ENCODE peak calls at places on chromosomes 12 and 14, in ten cellular contexts. O is mesothelial cell of epicardium; Y is MM.1S; F is WERI-Rb-1; J is CD4-positive, alpha-beta T cell; S is spleen; N is breast epithelium; U is thyroid gland; A is lower lobe of right lung; W is fibroblast of mammary gland. Q is an unnamed sample.

GRCh38 chr14:20578325-20578724 is 9.5 kb downstream of the RNASE11 start:
- DNase-seq in S (no peak), F (no peak), A (no peak), Y (no peak), J (no peak), N (no peak), U (no peak), W (no peak), O (no peak), Q (no peak)

GRCh38 chr12:73659802-73660201 is 877.8 kb upstream of the ATXN7L3B start:
- DNase-seq in Y (no peak), A (no peak), U (no peak), S (no peak), O (no peak), F (no peak), N (no peak), J (no peak), W (no peak), Q (no peak)

GRCh38 chr14:77158175-77158908 is 16.8 kb upstream of the ZDHHC22 start:
- DNase-seq in U (peak; percentile 37), S (peak; percentile 36), N (no peak), A (no peak), W (peak; percentile 58), Y (no peak), O (no peak), J (no peak), F (no peak), Q (no peak)

GRCh38 chr12:8065991-8066594 is at the start of gene C3AR1:
- DNase-seq in W (peak; percentile 64), O (no peak), J (no peak), U (no peak), N (no peak), Y (peak; percentile 97), F (no peak), A (no peak), S (no peak), Q (no peak)

GRCh38 chr14:78136695-78137094 is 33.5 kb upstream of the NRXN3 start:
- DNase-seq in U (no peak), W (no peak), Y (no peak), S (no peak), F (no peak), A (no peak), J (no peak), N (no peak), O (no peak), Q (no peak)

GRCh38 chr12:64056741-64057140 is 165.4 kb downstream of the KICS2 start:
- DNase-seq in F (no peak), O (no peak), W (no peak), U (no peak), Y (no peak), N (no peak), S (no peak), A (no peak), J (no peak), Q (no peak)

GRCh38 chr14:72463291-72463866 is 430.5 kb downstream of the DPF3 start:
- DNase-seq in J (no peak), O (no peak), Y (no peak), U (no peak), F (no peak), S (no peak), W (no peak), N (no peak), A (no peak), Q (no peak)

GRCh38 chr12:109766251-109766778 is 52.7 kb downstream of the FAM222A start:
- DNase-seq in U (no peak), Y (no peak), N (peak; percentile 35), F (peak; percentile 9), W (no peak), S (no peak), J (peak; percentile 28), O (no peak), A (peak; percentile 24), Q (peak; percentile 30)

GRCh38 chr14:54704768-54705167 is 137.8 kb downstream of the SAMD4A start:
- DNase-seq in W (no peak), J (no peak), A (no peak), Y (no peak), F (no peak), N (no peak), U (no peak), S (no peak), O (no peak), Q (no peak)

GRCh38 chr14:69226736-69227135 is 33.2 kb upstream of the GALNT16 start:
- DNase-seq in S (no peak), F (no peak), N (no peak), J (no peak), A (no peak), Y (no peak), O (no peak), W (no peak), U (no peak), Q (no peak)

GRCh38 chr14:103707329-103708263 is 7.7 kb downstream of the XRCC3 start:
- DNase-seq in U (no peak), J (no peak), Y (no peak), A (no peak), S (no peak), W (no peak), N (no peak), O (no peak), F (no peak), Q (no peak)

GRCh38 chr14:94044476-94045091 is 18.4 kb downstream of the OTUB2 start:
- DNase-seq in J (no peak), W (no peak), F (peak; percentile 5), N (peak; percentile 41), O (no peak), S (peak; percentile 69), A (no peak), U (no peak), Y (no peak), Q (peak; percentile 62)

GRCh38 chr12:12157424-12157823 is 86.7 kb downstream of the BCL2L14 start:
- DNase-seq in W (peak; percentile 53), S (no peak), F (no peak), Y (no peak), U (no peak), J (no peak), N (no peak), O (no peak), A (no peak), Q (no peak)

GRCh38 chr14:22232486-22232885 is 356.5 kb downstream of the DAD1 start:
- DNase-seq in A (no peak), F (no peak), Y (no peak), N (no peak), J (no peak), U (no peak), O (no peak), W (no peak), S (no peak), Q (no peak)

GRCh38 chr12:88876867-88877266 is 296.6 kb upstream of the KITLG start:
- DNase-seq in J (no peak), U (no peak), F (no peak), A (no peak), O (no peak), N (no peak), Y (no peak), W (peak; percentile 39), S (no peak), Q (no peak)

GRCh38 chr14:95614335-95614734 is 71.9 kb upstream of the TCL1B start:
- DNase-seq in S (no peak), J (no peak), N (no peak), F (peak; percentile 36), Y (no peak), A (no peak), O (no peak), U (no peak), W (peak; percentile 25), Q (no peak)

GRCh38 chr12:60257063-60257462 is 661.2 kb downstream of the SLC16A7 start:
- DNase-seq in O (no peak), W (peak; percentile 61), N (no peak), Y (no peak), S (no peak), U (peak; percentile 27), J (no peak), F (no peak), A (no peak), Q (no peak)
- TF ChIP-seq CTCF in O (no peak), W (no peak), N (no peak), Y (no peak), S (no peak), U (peak; percentile 25), J (no peak), F (peak; percentile 9), A (no peak), Q (no peak)

GRCh38 chr12:106315523-106315922 is 13.0 kb downstream of the TCP11L2 start:
- DNase-seq in A (no peak), W (no peak), J (no peak), U (no peak), Y (no peak), O (no peak), N (no peak), S (no peak), F (no peak), Q (no peak)
- TF ChIP-seq CTCF in A (no peak), W (no peak), J (no peak), U (no peak), Y (no peak), O (no peak), N (no peak), S (no peak), F (no peak), Q (no peak)

DNA sequence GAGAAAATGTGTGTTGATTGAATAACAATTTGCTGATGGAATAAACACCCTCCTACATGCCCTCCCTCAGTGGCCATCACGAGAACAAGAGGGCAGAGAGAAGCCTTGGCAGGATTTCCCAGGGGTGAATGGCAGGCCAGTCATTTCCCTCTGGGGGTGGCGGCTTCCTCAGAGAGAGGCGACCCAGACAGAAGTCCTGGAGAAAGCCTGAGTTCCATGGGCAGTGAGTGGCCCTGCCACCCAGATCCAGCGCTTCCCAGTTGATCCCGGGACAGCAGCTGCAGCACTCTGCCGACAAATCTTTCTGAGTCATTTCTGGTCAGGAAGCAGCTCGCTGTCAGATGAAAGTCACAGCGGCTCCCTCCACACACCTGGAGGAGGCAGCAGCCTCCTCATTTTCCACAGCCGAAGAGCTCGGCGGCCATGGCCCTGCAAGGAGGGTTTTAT is 123.0 kb downstream of the SCARB1 start:
- DNase-seq in F (peak; percentile 63), Y (no peak), S (no peak), A (no peak), J (no peak), U (peak; percentile 41), N (no peak), W (peak; percentile 49), O (no peak), Q (no peak)
- TF ChIP-seq CTCF in F (peak; percentile 44), Y (no peak), S (no peak), A (no peak), J (no peak), U (no peak), N (no peak), W (no peak), O (no peak), Q (no peak)

DNA sequence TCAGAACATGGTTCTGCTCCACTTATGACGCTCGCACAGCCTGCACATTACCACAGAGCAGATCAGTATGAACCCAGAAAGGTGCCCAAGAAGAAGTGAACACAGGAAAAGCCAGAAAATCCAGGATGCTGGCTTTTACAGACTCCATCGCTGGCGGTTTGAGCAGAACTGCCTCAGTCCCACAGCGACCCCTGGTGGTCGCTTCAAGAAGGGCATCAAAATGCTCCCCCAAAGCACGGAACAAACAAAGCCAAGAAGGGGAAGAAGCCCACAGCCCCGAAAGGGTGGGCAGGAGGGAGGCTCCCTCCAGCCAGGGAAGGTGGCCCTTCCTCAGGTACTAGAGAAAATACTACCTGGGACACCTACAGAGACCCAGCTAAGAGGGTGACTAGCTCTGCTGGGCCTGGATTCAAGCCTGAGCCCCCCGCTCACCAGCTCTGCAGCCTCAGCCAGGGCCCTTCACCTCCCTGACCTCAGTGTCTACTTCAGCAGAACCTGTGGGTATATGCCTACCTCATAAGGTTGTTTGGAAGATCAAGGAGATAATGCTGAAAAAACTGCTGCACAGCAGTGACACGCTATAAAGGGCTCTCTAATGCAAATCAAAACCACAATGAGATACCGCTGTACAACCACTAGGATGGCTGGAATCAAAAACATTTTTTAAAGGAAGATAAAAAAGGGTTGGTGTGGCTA is 98.1 kb downstream of the NCOR2 start:
- DNase-seq in F (peak; percentile 59), Y (no peak), U (no peak), N (no peak), O (no peak), W (peak; percentile 23), J (no peak), A (no peak), S (no peak), Q (no peak)
- TF ChIP-seq CTCF in F (peak; percentile 86), Y (peak; percentile 57), U (peak; percentile 40), N (peak; percentile 48), O (peak; percentile 94), W (peak; percentile 68), J (peak; percentile 67), A (peak; percentile 71), S (peak; percentile 11), Q (peak; percentile 67)

Q was measured in upper lobe of right lung.